ENCODE peak calls at places on chromosomes 1 and 21, in five cellular contexts. Q, Z, X, U and P are unnamed samples.

GRCh38 chr1:184025242-184025675 is 12.3 kb downstream of the COLGALT2 start:
- DNase-seq in Q (no peak), Z (no peak), X (peak; percentile 95), U (peak; percentile 73), P (no peak)

GRCh38 chr1:233172201-233172600 is 123.3 kb downstream of the PCNX2 start:
- DNase-seq in Q (no peak), Z (no peak), X (peak; percentile 15), U (no peak), P (peak; percentile 21)

GRCh38 chr1:86914635-86914997 is at the start of gene HS2ST1:
- DNase-seq in Q (no peak), Z (no peak), X (no peak), U (no peak), P (no peak)

GRCh38 chr1:22717038-22717758 is 6.6 kb downstream of the EPHB2 start:
- DNase-seq in Q (no peak), Z (no peak), X (no peak), U (no peak), P (no peak)

GRCh38 chr1:170555370-170555769 is 23.4 kb downstream of the GORAB start:
- DNase-seq in Q (no peak), Z (no peak), X (peak; percentile 28), U (no peak), P (no peak)

GRCh38 chr1:160743266-160743665 is 4.2 kb downstream of the SLAMF7 start:
- DNase-seq in Q (no peak), Z (no peak), X (no peak), U (no peak), P (no peak)

GRCh38 chr1:109482796-109483638 is 688 bp upstream of the ATXN7L2 start:
- DNase-seq in Q (no peak), Z (no peak), X (peak; percentile 13), U (peak; percentile 67), P (no peak)

GRCh38 chr21:45167796-45168222 is 93.4 kb downstream of the ADARB1 start:
- DNase-seq in Q (no peak), Z (no peak), X (peak; percentile 78), U (no peak), P (no peak)

GRCh38 chr1:39922139-39922757 is 20.5 kb upstream of the MYCL start:
- DNase-seq in Q (no peak), Z (no peak), X (no peak), U (no peak), P (no peak)

GRCh38 chr1:184866991-184867788 is 107.1 kb downstream of the NIBAN1 start:
- DNase-seq in Q (no peak), Z (no peak), X (peak; percentile 96), U (no peak), P (no peak)

GRCh38 chr1:38486115-38486514 is 373.5 kb downstream of the RRAGC start:
- DNase-seq in Q (no peak), Z (no peak), X (no peak), U (no peak), P (no peak)

GRCh38 chr1:232574867-232575523 is 54.9 kb downstream of the SIPA1L2 start:
- DNase-seq in Q (no peak), Z (no peak), X (peak; percentile 68), U (no peak), P (no peak)

GRCh38 chr1:56411484-56412180 is 167.7 kb downstream of the PLPP3 start:
- DNase-seq in Q (no peak), Z (no peak), X (no peak), U (no peak), P (no peak)

GRCh38 chr21:19844334-19844733 is 1153.9 kb upstream of the NCAM2 start:
- DNase-seq in Q (no peak), Z (no peak), X (no peak), U (no peak), P (no peak)

GRCh38 chr1:203663294-203663693 is 36.7 kb downstream of the ATP2B4 start:
- DNase-seq in Q (no peak), Z (no peak), X (peak; percentile 98), U (peak; percentile 53), P (no peak)

GRCh38 chr1:33186936-33187335 is 5.1 kb upstream of the TRIM62 start:
- DNase-seq in Q (no peak), Z (no peak), X (no peak), U (no peak), P (no peak)

GRCh38 chr1:61049850-61050540 is 32.4 kb upstream of the NFIA start:
- DNase-seq in Q (peak; percentile 50), Z (peak; percentile 91), X (peak; percentile 68), U (peak; percentile 95), P (peak; percentile 95)
- TF ChIP-seq POLR2A in Q (no peak), Z (no peak), X (no peak), U (no peak), P (no peak)

GRCh38 chr1:214546886-214547641 is 4.3 kb downstream of the PTPN14 start:
- DNase-seq in Q (no peak), Z (no peak), X (no peak), U (no peak), P (no peak)
- H3K4me1 ChIP-seq in Q (peaks cover 71% of the 10 kb centered on the region), Z (no peaks in the 10 kb centered on the region), X (peaks cover 6% of the 10 kb centered on the region), U (peaks cover 72% of the 10 kb centered on the region), P (peaks cover 31% of the 10 kb centered on the region)

GRCh38 chr1:163321311-163322305 is at the start of gene NUF2:
- DNase-seq in Q (peak; percentile 85), Z (peak; percentile 96), X (peak; percentile 99), U (peak; percentile 96), P (peak; percentile 97)
- TF ChIP-seq POLR2A in Q (peak; percentile 61), Z (no peak), X (peak; percentile 83), U (no peak), P (no peak)

DNA sequence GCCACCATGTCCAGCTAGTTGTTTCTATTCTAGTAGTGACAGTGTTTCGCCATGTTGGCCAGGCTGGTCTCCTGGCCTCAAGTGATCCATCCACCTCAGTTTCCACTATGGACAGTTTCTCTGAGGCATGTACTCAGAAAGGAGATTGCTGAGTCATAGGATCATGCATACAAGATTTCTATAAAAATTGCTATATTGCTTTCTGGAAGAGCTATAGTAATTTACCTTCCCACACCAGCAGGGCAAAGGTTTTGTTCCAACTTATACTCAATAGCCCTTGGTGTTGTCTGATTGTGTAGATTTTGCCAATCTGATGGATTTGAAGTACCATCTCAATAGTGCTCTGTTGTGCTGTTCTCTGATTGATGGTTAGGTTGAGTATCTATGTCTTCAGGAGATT is 15.6 kb upstream of the ATP1A1 start:
- DNase-seq in Q (no peak), Z (no peak), X (peak; percentile 14), U (no peak), P (no peak)
- H3K4me1 ChIP-seq in Q (peaks cover 34% of the 10 kb centered on the region), Z (no peaks in the 10 kb centered on the region), X (peaks cover 5% of the 10 kb centered on the region), U (no peaks in the 10 kb centered on the region), P (no peaks in the 10 kb centered on the region)

DNA sequence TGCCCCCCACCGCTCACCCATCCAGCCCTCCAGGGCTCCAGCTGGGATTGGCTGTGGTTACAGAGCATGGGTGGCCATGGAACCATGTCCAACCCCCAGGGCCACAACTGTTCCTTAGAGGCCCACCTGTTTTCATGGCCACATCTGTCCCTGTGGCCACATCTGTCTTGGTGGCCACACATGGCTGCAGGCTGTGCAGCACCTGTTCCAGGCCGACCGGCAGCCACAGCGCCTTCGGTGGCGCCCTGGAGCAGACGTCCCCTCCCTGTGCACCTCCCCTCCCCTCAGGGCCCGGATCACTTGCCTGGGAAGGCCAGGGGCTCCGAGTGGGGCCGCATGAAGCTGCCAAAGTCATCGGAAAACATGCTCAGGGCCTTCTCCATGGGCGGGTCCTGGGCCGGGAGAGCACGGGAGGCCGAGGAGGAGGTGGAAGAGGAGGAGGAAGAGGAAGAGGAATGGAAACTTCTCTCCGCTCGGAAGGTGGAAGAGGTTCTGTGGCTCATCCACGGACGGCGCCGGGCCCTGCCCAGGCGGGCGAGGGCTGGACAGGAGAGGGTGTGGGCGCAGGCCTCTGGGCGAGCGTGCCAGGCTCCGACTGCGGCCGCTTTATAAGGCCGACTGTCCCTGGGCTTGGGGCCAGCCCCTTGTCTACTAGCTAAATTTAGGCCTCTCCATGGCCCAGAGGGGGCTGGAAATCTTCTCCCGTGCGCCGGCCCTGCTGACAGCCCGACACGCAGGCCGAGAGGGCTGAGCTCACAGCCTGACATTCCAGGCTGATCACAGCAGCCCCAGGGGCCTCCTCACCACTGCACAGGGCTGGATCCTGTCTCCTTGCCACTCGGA is at the start of gene HSPB7:
- DNase-seq in Q (no peak), Z (peak; percentile 54), X (peak; percentile 52), U (peak; percentile 97), P (peak; percentile 87)
- TF ChIP-seq POLR2A in Q (no peak), Z (no peak), X (no peak), U (peak; percentile 97), P (no peak)

GRCh38 chr1:157580179-157580827 is 17.6 kb downstream of the FCRL4 start:
- DNase-seq in Q (no peak), Z (peak; percentile 19), X (peak; percentile 57), U (no peak), P (peak; percentile 47)

GRCh38 chr1:157580828-157581210 is 17.1 kb downstream of the FCRL4 start:
- DNase-seq in Q (no peak), Z (no peak), X (no peak), U (no peak), P (no peak)

GRCh38 chr1:157585984-157586383 is 11.9 kb downstream of the FCRL4 start:
- DNase-seq in Q (no peak), Z (no peak), X (no peak), U (no peak), P (no peak)

GRCh38 chr1:157584503-157584902 is 13.4 kb downstream of the FCRL4 start:
- DNase-seq in Q (no peak), Z (no peak), X (no peak), U (no peak), P (no peak)
- H3K4me1 ChIP-seq in Q (no peaks in the 10 kb centered on the region), Z (no peaks in the 10 kb centered on the region), X (no peaks in the 10 kb centered on the region), U (no peaks in the 10 kb centered on the region), P (no peaks in the 10 kb centered on the region)